ENCODE peak calls at places on chromosomes 7 and 10, in five cellular contexts. One of them, this sample, is unnamed.

GRCh38 chr10:65751218-65751617 is 1174.6 kb upstream of the LRRTM3 start:
- DNase-seq in aorta: no peak
- DNase-seq in CD8-positive, alpha-beta memory T cell: no peak
- DNase-seq in PC-3: peak; percentile 94
- DNase-seq in prostate gland: no peak
- DNase-seq in this sample: no peak

GRCh38 chr10:96643920-96644319 is 57.1 kb upstream of the TM9SF3 start:
- DNase-seq in aorta: no peak
- DNase-seq in CD8-positive, alpha-beta memory T cell: no peak
- DNase-seq in PC-3: no peak
- DNase-seq in prostate gland: no peak
- DNase-seq in this sample: no peak

GRCh38 chr7:44618754-44619153 is 12.3 kb downstream of the OGDH start:
- DNase-seq in aorta: no peak
- DNase-seq in CD8-positive, alpha-beta memory T cell: no peak
- DNase-seq in PC-3: peak; percentile 86
- DNase-seq in prostate gland: no peak
- DNase-seq in this sample: peak; percentile 89

GRCh38 chr7:85074016-85074415 is 112.8 kb downstream of the SEMA3D start:
- DNase-seq in aorta: no peak
- DNase-seq in CD8-positive, alpha-beta memory T cell: no peak
- DNase-seq in PC-3: peak; percentile 33
- DNase-seq in prostate gland: no peak
- DNase-seq in this sample: no peak

GRCh38 chr7:73718905-73719805 is at the start of gene STX1A:
- DNase-seq in aorta: peak; percentile 91
- DNase-seq in CD8-positive, alpha-beta memory T cell: peak; percentile 64
- DNase-seq in PC-3: peak; percentile 73
- DNase-seq in prostate gland: peak; percentile 54
- DNase-seq in this sample: peak; percentile 86

GRCh38 chr7:149525280-149525679 is 27.7 kb upstream of the ZNF746 start:
- DNase-seq in aorta: no peak
- DNase-seq in CD8-positive, alpha-beta memory T cell: no peak
- DNase-seq in PC-3: no peak
- DNase-seq in prostate gland: no peak
- DNase-seq in this sample: no peak

GRCh38 chr10:85606401-85606800 is 760.2 kb downstream of the GRID1 start:
- DNase-seq in aorta: no peak
- DNase-seq in CD8-positive, alpha-beta memory T cell: no peak
- DNase-seq in PC-3: no peak
- DNase-seq in prostate gland: no peak
- DNase-seq in this sample: no peak

GRCh38 chr7:76283254-76284159 is 19.0 kb upstream of the HSPB1 start:
- DNase-seq in aorta: peak; percentile 73
- DNase-seq in CD8-positive, alpha-beta memory T cell: no peak
- DNase-seq in PC-3: no peak
- DNase-seq in prostate gland: no peak
- DNase-seq in this sample: no peak

GRCh38 chr7:157272351-157273207 is 64.2 kb upstream of the DNAJB6 start:
- DNase-seq in aorta: peak; percentile 71
- DNase-seq in CD8-positive, alpha-beta memory T cell: no peak
- DNase-seq in PC-3: no peak
- DNase-seq in prostate gland: no peak
- DNase-seq in this sample: no peak

GRCh38 chr10:119319161-119319919 is 112.0 kb downstream of the GRK5 start:
- DNase-seq in aorta: no peak
- DNase-seq in CD8-positive, alpha-beta memory T cell: no peak
- DNase-seq in PC-3: peak; percentile 87
- DNase-seq in prostate gland: no peak
- DNase-seq in this sample: no peak

GRCh38 chr10:10846476-10846875 is 171.2 kb upstream of the CELF2 start:
- DNase-seq in aorta: no peak
- DNase-seq in CD8-positive, alpha-beta memory T cell: no peak
- DNase-seq in PC-3: no peak
- DNase-seq in prostate gland: no peak
- DNase-seq in this sample: no peak

GRCh38 chr10:99788598-99789259 is 6.3 kb downstream of the ABCC2 start:
- DNase-seq in aorta: no peak
- DNase-seq in CD8-positive, alpha-beta memory T cell: no peak
- DNase-seq in PC-3: no peak
- DNase-seq in prostate gland: no peak
- DNase-seq in this sample: no peak

GRCh38 chr10:99539820-99540219 is 7.1 kb downstream of the NKX2-3 start:
- DNase-seq in aorta: no peak
- DNase-seq in CD8-positive, alpha-beta memory T cell: no peak
- DNase-seq in PC-3: no peak
- DNase-seq in prostate gland: no peak
- DNase-seq in this sample: no peak

GRCh38 chr10:84344560-84344959 is 16.2 kb downstream of the CCSER2 start:
- DNase-seq in aorta: no peak
- DNase-seq in CD8-positive, alpha-beta memory T cell: no peak
- DNase-seq in PC-3: no peak
- DNase-seq in prostate gland: no peak
- DNase-seq in this sample: no peak

GRCh38 chr7:21355406-21355874 is 72.4 kb upstream of the SP4 start:
- DNase-seq in aorta: no peak
- DNase-seq in CD8-positive, alpha-beta memory T cell: peak; percentile 36
- DNase-seq in PC-3: no peak
- DNase-seq in prostate gland: no peak
- DNase-seq in this sample: no peak

GRCh38 chr10:5291501-5292195 is 73.1 kb upstream of the UCN3 start:
- DNase-seq in aorta: no peak
- DNase-seq in CD8-positive, alpha-beta memory T cell: no peak
- DNase-seq in PC-3: peak; percentile 67
- DNase-seq in prostate gland: no peak
- DNase-seq in this sample: no peak

GRCh38 chr7:146090023-146090645 is 26.5 kb upstream of the CNTNAP2 start:
- DNase-seq in aorta: no peak
- DNase-seq in CD8-positive, alpha-beta memory T cell: no peak
- DNase-seq in PC-3: peak; percentile 67
- DNase-seq in prostate gland: no peak
- DNase-seq in this sample: no peak

GRCh38 chr7:24781106-24781505 is 23.8 kb upstream of the GSDME start:
- DNase-seq in aorta: no peak
- DNase-seq in CD8-positive, alpha-beta memory T cell: no peak
- DNase-seq in PC-3: no peak
- DNase-seq in prostate gland: no peak
- DNase-seq in this sample: no peak

GRCh38 chr10:129136074-129136473 is 331.0 kb upstream of the MGMT start:
- DNase-seq in aorta: no peak
- DNase-seq in CD8-positive, alpha-beta memory T cell: no peak
- DNase-seq in PC-3: no peak
- DNase-seq in prostate gland: no peak
- DNase-seq in this sample: no peak

GRCh38 chr7:25012254-25012653 is 32.3 kb upstream of the OSBPL3 start:
- DNase-seq in aorta: no peak
- DNase-seq in CD8-positive, alpha-beta memory T cell: no peak
- DNase-seq in PC-3: no peak
- DNase-seq in prostate gland: no peak
- DNase-seq in this sample: no peak

DNA sequence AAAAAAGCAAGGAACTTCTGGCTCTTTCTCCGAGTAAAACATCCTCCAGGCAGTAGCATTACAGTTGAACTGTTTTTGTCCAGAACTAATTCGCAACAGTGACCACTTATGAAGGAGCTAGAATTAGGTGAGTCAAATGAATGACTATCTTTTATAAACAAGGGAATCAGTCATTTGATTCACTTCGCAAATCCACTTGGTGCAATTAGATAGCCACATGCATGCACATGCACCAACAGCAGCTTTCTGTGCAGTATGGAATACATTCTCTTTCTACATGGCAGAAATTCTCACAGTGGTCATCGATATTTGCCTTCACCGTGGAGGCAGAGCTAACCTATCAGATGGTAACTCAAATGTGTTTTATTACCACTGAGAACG is 118.8 kb downstream of the CDK6 start:
- DNase-seq in aorta: no peak
- DNase-seq in CD8-positive, alpha-beta memory T cell: no peak
- DNase-seq in PC-3: peak; percentile 51
- DNase-seq in prostate gland: no peak
- DNase-seq in this sample: no peak
- H3K4me3 ChIP-seq in aorta: peak overlapping the region; percentile 96
- H3K4me3 ChIP-seq in CD8-positive, alpha-beta memory T cell: peak overlapping the region; percentile 46
- H3K4me3 ChIP-seq in PC-3: peak overlapping the region; percentile 64
- H3K4me3 ChIP-seq in prostate gland: peak overlapping the region; percentile 36
- H3K4me3 ChIP-seq in this sample: no peak overlapping the region

GRCh38 chr10:17005621-17006566 is 123.7 kb downstream of the CUBN start:
- DNase-seq in aorta: no peak
- DNase-seq in CD8-positive, alpha-beta memory T cell: no peak
- DNase-seq in PC-3: peak; percentile 28
- DNase-seq in prostate gland: no peak
- DNase-seq in this sample: no peak
- H3K4me1 ChIP-seq in aorta: peaks cover 6% of the 10 kb centered on the region
- H3K4me1 ChIP-seq in CD8-positive, alpha-beta memory T cell: peaks cover 45% of the 10 kb centered on the region
- H3K4me1 ChIP-seq in PC-3: peaks cover 3% of the 10 kb centered on the region
- H3K4me1 ChIP-seq in prostate gland: no peaks in the 10 kb centered on the region
- H3K4me1 ChIP-seq in this sample: no peaks in the 10 kb centered on the region

DNA sequence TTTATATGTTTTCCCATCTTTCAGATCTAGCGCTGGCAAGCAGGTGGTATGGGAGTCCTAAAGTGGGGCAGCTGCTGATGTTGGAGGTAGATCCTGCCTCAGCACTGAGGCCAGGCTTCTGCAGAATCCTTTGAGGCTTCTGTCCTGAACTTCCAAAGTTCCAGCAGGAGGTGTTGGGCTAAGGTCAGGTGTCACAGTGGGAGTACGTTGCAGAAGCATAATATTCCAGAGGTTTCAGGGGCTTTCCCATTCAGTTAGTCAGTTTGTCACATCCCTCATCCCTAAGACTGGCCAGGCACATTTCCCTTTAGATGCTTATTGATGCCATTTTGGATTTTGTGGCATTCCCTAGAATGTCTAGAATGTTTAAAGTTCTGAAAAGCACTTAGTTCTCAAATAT is 319.2 kb upstream of the PHYHIPL start:
- DNase-seq in aorta: no peak
- DNase-seq in CD8-positive, alpha-beta memory T cell: no peak
- DNase-seq in PC-3: no peak
- DNase-seq in prostate gland: no peak
- DNase-seq in this sample: no peak
- H3K4me3 ChIP-seq in aorta: no peak overlapping the region
- H3K4me3 ChIP-seq in CD8-positive, alpha-beta memory T cell: no peak overlapping the region
- H3K4me3 ChIP-seq in PC-3: no peak overlapping the region
- H3K4me3 ChIP-seq in prostate gland: no peak overlapping the region
- H3K4me3 ChIP-seq in this sample: no peak overlapping the region

GRCh38 chr7:150830957-150831356 is 21.4 kb upstream of the AOC1 start:
- DNase-seq in aorta: no peak
- DNase-seq in CD8-positive, alpha-beta memory T cell: no peak
- DNase-seq in PC-3: no peak
- DNase-seq in prostate gland: no peak
- DNase-seq in this sample: peak; percentile 84
- H3K4me1 ChIP-seq in aorta: no peaks in the 10 kb centered on the region
- H3K4me1 ChIP-seq in CD8-positive, alpha-beta memory T cell: no peaks in the 10 kb centered on the region
- H3K4me1 ChIP-seq in PC-3: no peaks in the 10 kb centered on the region
- H3K4me1 ChIP-seq in prostate gland: no peaks in the 10 kb centered on the region
- H3K4me1 ChIP-seq in this sample: peaks cover 20% of the 10 kb centered on the region

GRCh38 chr10:46542567-46543323 is 13.7 kb downstream of the GPRIN2 start:
- DNase-seq in aorta: peak; percentile 69
- DNase-seq in CD8-positive, alpha-beta memory T cell: no peak
- DNase-seq in PC-3: no peak
- DNase-seq in prostate gland: no peak
- DNase-seq in this sample: peak; percentile 34

GRCh38 chr10:46540412-46541016 is 15.9 kb downstream of the GPRIN2 start:
- DNase-seq in aorta: peak; percentile 67
- DNase-seq in CD8-positive, alpha-beta memory T cell: no peak
- DNase-seq in PC-3: no peak
- DNase-seq in prostate gland: no peak
- DNase-seq in this sample: peak; percentile 46

GRCh38 chr10:46541017-46541661 is 15.3 kb downstream of the GPRIN2 start:
- DNase-seq in aorta: peak; percentile 80
- DNase-seq in CD8-positive, alpha-beta memory T cell: no peak
- DNase-seq in PC-3: no peak
- DNase-seq in prostate gland: no peak
- DNase-seq in this sample: peak; percentile 51

GRCh38 chr10:46543379-46544014 is 13.0 kb downstream of the GPRIN2 start:
- DNase-seq in aorta: peak; percentile 58
- DNase-seq in CD8-positive, alpha-beta memory T cell: no peak
- DNase-seq in PC-3: no peak
- DNase-seq in prostate gland: no peak
- DNase-seq in this sample: no peak

GRCh38 chr10:46541735-46542566 is 14.5 kb downstream of the GPRIN2 start:
- DNase-seq in aorta: peak; percentile 73
- DNase-seq in CD8-positive, alpha-beta memory T cell: no peak
- DNase-seq in PC-3: no peak
- DNase-seq in prostate gland: no peak
- DNase-seq in this sample: no peak
- H3K4me3 ChIP-seq in aorta: no peak overlapping the region
- H3K4me3 ChIP-seq in CD8-positive, alpha-beta memory T cell: no peak overlapping the region
- H3K4me3 ChIP-seq in PC-3: no peak overlapping the region
- H3K4me3 ChIP-seq in prostate gland: no peak overlapping the region
- H3K4me3 ChIP-seq in this sample: no peak overlapping the region

This sample was measured in Caco-2.